ENCODE peak calls at places on chromosome 16, in four cellular contexts. W is IMR-90, C is H9, D is mesenchymal stem cell. H is an unnamed sample.
A peak's percentile ranks its signal among the peaks of the same experiment; 100 is the strongest.

GRCh38 chr16:2467301-2468141 is 3.6 kb upstream of the NTN3 start:
- DNase-seq in W (peak; percentile 72), C (peak; percentile 74), D (peak; percentile 70), H (no peak)

GRCh38 chr16:47851026-47851610 is 304.7 kb downstream of the ABCC12 start:
- DNase-seq in W (no peak), C (no peak), D (no peak), H (no peak)

GRCh38 chr16:27441998-27442397 is 40.0 kb downstream of the IL21R start:
- DNase-seq in W (no peak), C (no peak), D (no peak), H (no peak)

GRCh38 chr16:89859809-89860075 is 13.7 kb upstream of the TCF25 start:
- DNase-seq in W (no peak), C (no peak), D (no peak), H (no peak)

GRCh38 chr16:61323456-61323855 is 712.8 kb downstream of the CDH8 start:
- DNase-seq in W (no peak), C (no peak), D (peak; percentile 1), H (no peak)

GRCh38 chr16:85720319-85720637 is 30.6 kb downstream of the C16orf74 start:
- DNase-seq in W (no peak), C (no peak), D (no peak), H (no peak)

GRCh38 chr16:9798474-9798873 is 383.8 kb downstream of the GRIN2A start:
- DNase-seq in W (no peak), C (no peak), D (no peak), H (no peak)

GRCh38 chr16:2520784-2521577 is 810 bp downstream of the AMDHD2 start:
- DNase-seq in W (no peak), C (peak; percentile 45), D (peak; percentile 57), H (no peak)

GRCh38 chr16:68287276-68288251 is 23.2 kb downstream of the SLC7A6OS start:
- DNase-seq in W (peak; percentile 86), C (no peak), D (peak; percentile 81), H (no peak)

DNA sequence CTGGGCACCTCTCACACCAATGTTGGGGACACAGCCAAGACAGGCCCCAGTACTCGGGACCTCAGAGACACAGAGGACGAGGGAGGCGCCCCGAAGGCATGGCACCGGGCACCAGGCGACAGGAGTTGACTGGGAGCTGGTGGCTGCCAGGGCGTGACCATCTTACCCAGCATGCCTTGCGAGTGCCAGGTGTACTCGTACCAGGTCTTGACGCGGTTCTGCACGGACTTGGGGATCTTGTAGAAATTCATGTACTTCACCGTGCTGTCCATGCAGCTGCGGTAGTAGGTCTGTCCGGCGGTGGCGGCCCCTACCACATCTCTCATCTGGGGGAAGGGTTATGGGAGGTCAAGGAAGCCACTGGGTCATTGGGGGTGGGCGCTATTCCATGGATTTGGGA is 67.3 kb downstream of the CNGB1 start:
- DNase-seq in W (no peak), C (no peak), D (no peak), H (no peak)
- H3K27me3 ChIP-seq in W (peaks cover 53% of the 10 kb centered on the region), C (no peaks in the 10 kb centered on the region), D (peaks cover 80% of the 10 kb centered on the region), H (no peaks in the 10 kb centered on the region)

DNA sequence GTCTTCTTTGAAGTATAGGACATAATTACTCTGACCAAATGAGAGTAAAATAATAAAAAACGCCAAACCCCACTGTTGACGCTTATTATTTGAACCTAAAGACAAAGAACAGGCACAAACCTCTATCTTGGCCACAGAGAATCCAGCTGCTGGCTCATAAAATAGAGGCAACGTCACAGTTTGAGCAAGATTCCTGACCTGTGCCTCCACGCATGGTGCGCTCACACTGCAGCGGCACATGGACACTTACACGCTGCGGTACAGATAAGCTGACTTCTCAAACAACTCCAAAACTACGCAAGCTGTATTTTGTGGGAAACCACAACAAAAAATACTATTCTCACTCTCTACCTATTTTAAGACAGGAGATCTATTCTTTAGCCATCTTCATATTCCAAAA is 38.8 kb upstream of the TRAP1 start:
- DNase-seq in W (no peak), C (no peak), D (no peak), H (no peak)
- H4K8ac ChIP-seq in W (no peak overlapping the region), C (no peak overlapping the region), D (no peak overlapping the region), H (no peak overlapping the region)

GRCh38 chr16:87077750-87078127 is 239.5 kb downstream of the C16orf95 start:
- DNase-seq in W (no peak), C (no peak), D (no peak), H (no peak)

GRCh38 chr16:87076331-87076949 is 240.8 kb downstream of the C16orf95 start:
- DNase-seq in W (no peak), C (no peak), D (no peak), H (no peak)

GRCh38 chr16:87076950-87077749 is 240.0 kb downstream of the C16orf95 start:
- DNase-seq in W (peak; percentile 55), C (peak; percentile 86), D (peak; percentile 57), H (no peak)

GRCh38 chr16:87074635-87075318 is 242.4 kb downstream of the C16orf95 start:
- DNase-seq in W (no peak), C (no peak), D (no peak), H (no peak)

DNA sequence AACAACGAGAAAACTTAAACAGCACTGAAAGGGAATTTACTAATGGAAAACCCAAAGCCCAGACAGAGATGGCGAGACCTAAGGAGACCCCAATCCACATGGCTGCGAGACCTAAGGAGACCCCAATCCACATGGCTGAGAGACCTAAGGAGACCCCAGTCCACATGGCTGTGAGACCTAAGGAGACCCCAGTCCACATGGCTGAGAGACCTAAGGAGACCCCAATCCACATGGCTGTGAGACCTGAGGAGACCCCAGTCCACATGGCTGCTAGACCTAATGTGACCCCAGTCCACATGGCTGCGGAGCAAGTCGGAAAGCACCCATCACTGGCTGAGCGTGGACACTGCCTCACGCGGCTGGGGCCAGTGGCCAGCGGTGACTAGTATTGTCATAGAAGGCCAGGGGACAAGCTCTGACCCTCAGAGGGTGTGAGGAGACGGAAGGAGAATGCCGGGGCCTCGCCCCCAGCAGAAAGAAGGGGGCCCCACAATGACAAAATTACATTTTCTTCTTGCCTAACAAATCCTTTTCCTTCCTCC is 241.8 kb downstream of the C16orf95 start:
- DNase-seq in W (no peak), C (no peak), D (no peak), H (no peak)
- H3K27me3 ChIP-seq in W (peaks cover 22% of the 10 kb centered on the region), C (no peaks in the 10 kb centered on the region), D (peaks cover 21% of the 10 kb centered on the region), H (peaks cover 6% of the 10 kb centered on the region)

GRCh38 chr16:87778830-87779579 is 13.2 kb upstream of the KLHDC4 start:
- DNase-seq in W (peak; percentile 96), C (peak; percentile 97), D (peak; percentile 93), H (peak; percentile 82)

GRCh38 chr16:87780385-87780989 is 14.7 kb upstream of the KLHDC4 start:
- DNase-seq in W (peak; percentile 38), C (no peak), D (no peak), H (no peak)

GRCh38 chr16:87778476-87778829 is 12.7 kb upstream of the KLHDC4 start:
- DNase-seq in W (no peak), C (no peak), D (no peak), H (no peak)
- H4K8ac ChIP-seq in W (peak overlapping the region; percentile 89), C (no peak overlapping the region), D (peak overlapping the region; percentile 98), H (peak overlapping the region; percentile 52)